ENCODE peak calls at places on chromosomes 3 and 15, in four cellular contexts. B is HL-60, X is breast epithelium, W is suprapubic skin. I is an unnamed sample.

GRCh38 chr3:99242271-99242670 is 340.8 kb upstream of the DCBLD2 start:
- DNase-seq in B (no peak), X (no peak), W (no peak), I (no peak)

GRCh38 chr15:77819271-77819806 is 186.6 kb upstream of the LINGO1 start:
- DNase-seq in X (no peak), B (no peak), W (no peak), I (no peak)

GRCh38 chr3:41117398-41117870 is 81.9 kb upstream of the CTNNB1 start:
- DNase-seq in X (peak; percentile 95), B (peak; percentile 98), W (peak; percentile 91), I (peak; percentile 34)

GRCh38 chr15:30941520-30941919 is 37.8 kb downstream of the FAN1 start:
- DNase-seq in X (no peak), W (no peak), B (no peak), I (no peak)

GRCh38 chr3:16399473-16399872 is 114.0 kb downstream of the RFTN1 start:
- DNase-seq in X (no peak), W (peak; percentile 80), B (no peak), I (no peak)

GRCh38 chr3:54123538-54124196 is 1.3 kb downstream of the CACNA2D3 start:
- DNase-seq in W (no peak), X (no peak), B (no peak), I (no peak)

GRCh38 chr3:119357190-119357589 is 63.0 kb downstream of the ARHGAP31 start:
- DNase-seq in W (no peak), B (no peak), X (no peak), I (no peak)

GRCh38 chr15:24858737-24859601 is 95.8 kb upstream of the SNRPN start:
- DNase-seq in X (no peak), W (no peak), B (no peak), I (no peak)

GRCh38 chr3:129985113-129985512 is 10.6 kb downstream of the TRH start:
- DNase-seq in X (no peak), B (no peak), W (no peak), I (no peak)

GRCh38 chr15:33296050-33296449 is 14.7 kb upstream of the RYR3 start:
- DNase-seq in X (no peak), B (no peak), W (no peak), I (no peak)

GRCh38 chr3:78022232-78022631 is 982.3 kb downstream of the ROBO2 start:
- DNase-seq in W (no peak), B (no peak), X (no peak), I (no peak)

GRCh38 chr3:93973160-93974126 is at the start of gene PROS1:
- DNase-seq in X (peak; percentile 61), B (peak; percentile 70), W (peak; percentile 93), I (peak; percentile 33)

GRCh38 chr3:161104561-161105551 is at the start of gene B3GALNT1:
- DNase-seq in X (no peak), W (peak; percentile 82), B (no peak), I (peak; percentile 35)

GRCh38 chr3:38346584-38347410 is at the start of gene XYLB:
- DNase-seq in X (peak; percentile 63), B (peak; percentile 84), W (peak; percentile 93), I (peak; percentile 90)
- TF ChIP-seq POLR2AphosphoS5 in X (peak; percentile 71), B (peak; percentile 67), W (no peak), I (peak; percentile 52)

GRCh38 chr3:114624047-114624445 is 330.2 kb downstream of the TIGIT start:
- DNase-seq in B (no peak), W (peak; percentile 78), X (no peak), I (no peak)
- TF ChIP-seq POLR2AphosphoS5 in B (no peak), W (no peak), X (no peak), I (no peak)

GRCh38 chr3:153284282-153284938 is 122.4 kb downstream of the RAP2B start:
- DNase-seq in X (peak; percentile 58), W (no peak), B (peak; percentile 90), I (no peak)
- TF ChIP-seq POLR2AphosphoS5 in X (no peak), W (no peak), B (no peak), I (no peak)

GRCh38 chr15:48478581-48478980 is 147.4 kb downstream of the DUT start:
- DNase-seq in X (no peak), B (no peak), W (no peak), I (no peak)
- TF ChIP-seq POLR2AphosphoS5 in X (no peak), B (no peak), W (no peak), I (no peak)

DNA sequence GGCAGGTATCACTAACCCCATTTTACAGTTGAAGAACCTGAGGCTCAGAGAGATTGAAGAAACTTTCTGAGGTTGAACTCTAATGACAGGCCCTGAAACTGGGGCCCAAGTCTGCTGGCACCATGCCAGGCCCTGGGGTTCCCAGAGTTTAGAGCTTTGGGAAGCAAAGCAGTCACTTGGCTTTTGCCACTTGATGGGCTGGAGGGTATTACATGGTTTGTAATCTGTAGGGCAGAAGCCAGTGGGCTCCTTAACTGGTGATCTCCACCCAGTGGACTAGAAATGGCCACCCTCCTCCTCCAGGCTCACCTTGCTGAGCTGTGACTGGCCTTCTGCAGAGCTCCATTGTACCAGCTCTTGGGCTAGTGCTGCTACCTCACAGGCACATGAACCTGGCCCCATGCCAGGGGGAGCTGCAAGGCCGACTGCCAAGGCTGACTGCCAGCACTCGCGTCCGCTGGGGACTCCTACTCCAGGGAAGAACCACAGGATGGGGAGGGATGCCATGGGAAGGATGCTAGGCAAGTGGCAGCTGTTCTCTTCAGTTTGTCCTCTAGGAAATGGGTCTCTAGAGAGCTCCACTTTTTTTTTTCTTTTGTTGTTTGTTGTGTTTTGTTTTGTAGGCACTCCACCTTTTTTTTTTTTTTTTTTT is 104.8 kb downstream of the ETFA start:
- DNase-seq in W (peak; percentile 84), X (peak; percentile 80), B (no peak), I (no peak)
- TF ChIP-seq POLR2AphosphoS5 in W (no peak), X (no peak), B (peak; percentile 12), I (no peak)

GRCh38 chr15:67165653-67166260 is 88.7 kb downstream of the AAGAB start:
- DNase-seq in W (no peak), B (no peak), X (no peak), I (no peak)

GRCh38 chr15:67163180-67163579 is 91.3 kb downstream of the AAGAB start:
- DNase-seq in X (no peak), B (no peak), W (no peak), I (no peak)

GRCh38 chr15:67164401-67164791 is 90.1 kb downstream of the AAGAB start:
- DNase-seq in B (no peak), W (no peak), X (no peak), I (no peak)

GRCh38 chr15:67166280-67167009 is 88.0 kb downstream of the AAGAB start:
- DNase-seq in X (no peak), B (no peak), W (no peak), I (no peak)

DNA sequence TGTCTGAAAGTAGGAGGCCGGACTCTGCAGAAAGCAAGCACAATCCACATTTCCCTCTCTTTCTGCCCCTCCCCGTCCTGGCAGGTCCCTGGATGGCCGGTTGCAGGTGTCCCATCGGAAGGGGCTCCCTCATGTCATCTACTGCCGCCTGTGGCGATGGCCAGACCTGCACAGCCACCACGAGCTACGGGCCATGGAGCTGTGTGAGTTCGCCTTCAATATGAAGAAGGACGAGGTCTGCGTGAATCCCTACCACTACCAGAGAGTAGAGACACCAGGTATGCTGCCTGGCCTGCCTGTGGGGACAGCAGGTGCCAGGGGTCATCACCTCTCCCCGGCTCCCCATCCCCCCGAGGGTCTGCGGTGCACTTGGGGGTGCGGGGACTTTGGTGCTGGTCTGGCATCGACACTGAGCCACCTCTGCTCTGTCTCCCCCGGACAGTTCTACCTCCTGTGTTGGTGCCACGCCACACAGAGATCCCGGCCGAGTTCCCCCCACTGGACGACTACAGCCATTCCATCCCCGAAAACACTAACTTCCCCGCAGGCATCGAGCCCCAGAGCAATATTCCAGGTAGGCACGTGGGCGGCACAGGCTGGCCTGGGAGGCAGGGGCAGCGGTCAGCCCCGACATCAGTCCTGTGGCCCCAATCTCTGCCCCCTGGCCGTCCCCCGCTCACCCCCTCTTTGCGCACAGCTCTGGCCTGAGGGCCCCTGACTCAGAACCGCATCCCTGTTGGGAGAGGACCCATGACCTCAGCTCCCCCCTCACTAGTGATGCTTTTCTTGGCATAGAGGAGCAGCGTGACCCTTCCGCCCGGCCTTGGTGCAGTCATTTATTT is 89.4 kb downstream of the AAGAB start:
- DNase-seq in X (no peak), B (no peak), W (no peak), I (no peak)
- TF ChIP-seq POLR2AphosphoS5 in X (no peak), B (no peak), W (no peak), I (no peak)

DNA sequence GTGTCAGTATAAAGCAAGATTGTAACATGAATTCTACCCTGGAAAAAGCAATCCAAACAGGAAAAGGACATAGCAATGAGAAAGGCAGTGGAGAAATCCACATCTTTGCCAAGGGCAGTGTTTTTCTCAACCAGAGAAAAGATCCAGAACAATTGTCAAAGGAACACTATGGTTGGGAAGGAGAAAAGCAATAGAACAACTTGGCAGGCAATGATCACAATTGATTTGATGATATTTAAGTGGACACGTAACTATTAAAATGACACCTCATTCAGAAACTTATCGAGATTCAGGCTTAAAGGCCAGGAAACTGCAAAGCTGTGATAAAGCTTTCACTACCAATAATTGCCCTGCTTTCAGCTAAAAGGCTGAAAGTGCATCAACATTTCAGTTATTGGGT is 271.2 kb downstream of the DIPK2A start:
- DNase-seq in B (no peak), W (no peak), X (no peak), I (no peak)
- TF ChIP-seq POLR2AphosphoS5 in B (no peak), W (no peak), X (no peak), I (no peak)

DNA sequence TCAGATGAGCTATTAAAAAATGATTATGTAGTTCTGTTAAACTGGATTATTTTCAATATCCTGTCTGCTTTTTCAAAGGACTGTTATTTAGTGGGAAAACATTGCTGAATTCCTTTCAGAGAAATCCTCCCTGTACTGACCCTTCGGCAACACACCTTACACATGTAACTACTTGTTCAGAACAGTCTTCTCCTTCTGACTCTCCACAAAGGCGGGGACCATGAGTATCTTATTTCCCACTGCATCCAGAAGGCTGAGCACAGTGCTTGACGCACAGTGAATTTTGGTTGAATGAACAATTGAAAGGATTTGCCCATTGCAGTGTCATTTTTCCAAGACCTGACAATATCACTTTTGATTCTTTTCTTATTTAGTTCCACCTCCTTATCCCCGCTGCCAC is 23.1 kb upstream of the CFAP161 start:
- DNase-seq in B (no peak), W (no peak), X (no peak), I (no peak)
- TF ChIP-seq POLR2AphosphoS5 in B (no peak), W (no peak), X (no peak), I (no peak)